ENCODE peak calls at places on chromosomes 4 and X, in five cellular contexts. Y is right atrium auricular region; I is psoas muscle; O is sigmoid colon; M is naive thymus-derived CD4-positive, alpha-beta T cell. K is an unnamed sample.
A peak's percentile ranks its signal among the peaks of the same experiment; 100 is the strongest.

GRCh38 chrX:85851418-85851817 is 195.9 kb downstream of the CHM start:
- DNase-seq in Y (no peak), I (no peak), O (no peak), M (no peak), K (peak; percentile 49)

GRCh38 chrX:115948018-115948923 is 222.3 kb upstream of the AGTR2 start:
- DNase-seq in Y (no peak), I (no peak), O (no peak), M (no peak), K (no peak)

GRCh38 chrX:13487731-13488505 is 81.5 kb upstream of the EGFL6 start:
- DNase-seq in Y (no peak), I (no peak), O (peak; percentile 64), M (peak; percentile 46), K (peak; percentile 68)

GRCh38 chr4:74555231-74555630 is 110.3 kb downstream of the AREG start:
- DNase-seq in Y (no peak), I (no peak), O (no peak), M (no peak), K (no peak)

GRCh38 chr4:17957689-17958088 is 63.9 kb downstream of the LCORL start:
- DNase-seq in Y (no peak), I (no peak), O (no peak), M (no peak), K (no peak)

GRCh38 chr4:10196191-10196590 is 79.6 kb upstream of the WDR1 start:
- DNase-seq in Y (no peak), I (no peak), O (no peak), M (no peak), K (no peak)

GRCh38 chr4:33961751-33962150 is 2282.6 kb downstream of the ARAP2 start:
- DNase-seq in Y (no peak), I (no peak), O (no peak), M (no peak), K (no peak)

GRCh38 chr4:185259719-185260118 is 50.3 kb downstream of the SNX25 start:
- DNase-seq in Y (no peak), I (no peak), O (no peak), M (no peak), K (no peak)

GRCh38 chr4:85866508-85866907 is 391.6 kb downstream of the ARHGAP24 start:
- DNase-seq in Y (no peak), I (no peak), O (no peak), M (no peak), K (no peak)

GRCh38 chr4:141020801-141021261 is 112.4 kb downstream of the RNF150 start:
- DNase-seq in Y (no peak), I (no peak), O (no peak), M (no peak), K (no peak)

GRCh38 chr4:59553063-59553738 is 1646.9 kb upstream of the ADGRL3 start:
- DNase-seq in Y (no peak), I (no peak), O (no peak), M (no peak), K (no peak)

GRCh38 chr4:155604718-155605601 is 61.7 kb upstream of the GUCY1A1 start:
- DNase-seq in Y (peak; percentile 78), I (no peak), O (peak; percentile 84), M (no peak), K (no peak)

GRCh38 chr4:32022071-32022470 is 1301.9 kb downstream of the PCDH7 start:
- DNase-seq in Y (no peak), I (no peak), O (no peak), M (no peak), K (no peak)

GRCh38 chr4:121989715-121990114 is 37.9 kb upstream of the TRPC3 start:
- DNase-seq in Y (no peak), I (no peak), O (no peak), M (no peak), K (no peak)

GRCh38 chrX:65601530-65602281 is 65.7 kb upstream of the MSN start:
- DNase-seq in Y (peak; percentile 94), I (peak; percentile 81), O (peak; percentile 89), M (peak; percentile 35), K (no peak)

GRCh38 chrX:133655262-133655913 is 240.1 kb upstream of the GPC4 start:
- DNase-seq in Y (no peak), I (no peak), O (no peak), M (no peak), K (no peak)

GRCh38 chr4:100811046-100811445 is 293.2 kb upstream of the EMCN start:
- DNase-seq in Y (no peak), I (no peak), O (no peak), M (no peak), K (no peak)

DNA sequence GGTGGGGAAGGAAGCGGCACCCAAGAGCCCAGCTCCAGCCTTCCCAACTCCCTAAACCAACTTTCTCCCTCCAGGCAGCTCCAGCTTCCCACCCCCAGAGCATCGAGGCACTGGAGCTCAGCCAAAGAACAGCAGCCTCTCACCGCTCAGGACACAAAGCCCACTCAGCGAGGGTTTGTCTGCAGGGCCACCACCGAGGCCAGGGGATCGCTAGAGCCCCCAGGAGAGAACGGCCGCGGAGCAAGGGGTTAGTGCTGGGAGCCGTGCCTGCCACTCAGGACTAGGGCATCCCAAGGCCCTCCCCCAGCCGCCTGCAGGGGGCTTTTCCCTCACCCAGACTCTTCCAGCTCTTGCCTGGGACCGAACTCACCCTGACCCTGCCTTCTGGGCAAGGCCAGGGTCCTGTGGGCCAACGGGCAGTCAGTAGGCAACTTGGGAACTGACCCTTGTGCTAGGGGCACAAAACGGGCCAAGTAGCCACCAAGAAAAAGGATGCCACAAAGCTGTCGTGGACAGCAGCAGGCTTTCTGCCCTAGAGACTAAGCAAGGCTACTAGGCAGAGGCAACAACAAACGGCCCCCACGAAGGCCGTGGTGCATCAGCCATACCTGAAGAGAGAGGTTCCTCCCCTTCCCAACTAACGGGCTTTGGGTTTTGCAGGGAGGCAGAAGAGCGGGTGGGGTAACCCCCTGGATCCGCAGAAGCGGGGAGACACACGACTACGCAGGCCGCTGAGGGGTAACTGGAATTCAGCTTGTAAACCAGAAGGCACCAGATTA is 2.3 kb downstream of the HCFC1 start:
- DNase-seq in Y (no peak), I (no peak), O (peak; percentile 70), M (no peak), K (no peak)
- H3K4me1 ChIP-seq in Y (peaks cover 68% of the 10 kb centered on the region), I (peaks cover 56% of the 10 kb centered on the region), O (peaks cover 49% of the 10 kb centered on the region), M (peaks cover 36% of the 10 kb centered on the region), K (peaks cover 3% of the 10 kb centered on the region)

GRCh38 chr4:5757954-5758353 is 47.0 kb downstream of the EVC start:
- DNase-seq in Y (peak; percentile 32), I (no peak), O (peak; percentile 13), M (no peak), K (no peak)
- H3K36me3 ChIP-seq in Y (peaks cover 55% of the 10 kb centered on the region), I (no peaks in the 10 kb centered on the region), O (peaks cover 42% of the 10 kb centered on the region), M (no peaks in the 10 kb centered on the region), K (no peaks in the 10 kb centered on the region)

DNA sequence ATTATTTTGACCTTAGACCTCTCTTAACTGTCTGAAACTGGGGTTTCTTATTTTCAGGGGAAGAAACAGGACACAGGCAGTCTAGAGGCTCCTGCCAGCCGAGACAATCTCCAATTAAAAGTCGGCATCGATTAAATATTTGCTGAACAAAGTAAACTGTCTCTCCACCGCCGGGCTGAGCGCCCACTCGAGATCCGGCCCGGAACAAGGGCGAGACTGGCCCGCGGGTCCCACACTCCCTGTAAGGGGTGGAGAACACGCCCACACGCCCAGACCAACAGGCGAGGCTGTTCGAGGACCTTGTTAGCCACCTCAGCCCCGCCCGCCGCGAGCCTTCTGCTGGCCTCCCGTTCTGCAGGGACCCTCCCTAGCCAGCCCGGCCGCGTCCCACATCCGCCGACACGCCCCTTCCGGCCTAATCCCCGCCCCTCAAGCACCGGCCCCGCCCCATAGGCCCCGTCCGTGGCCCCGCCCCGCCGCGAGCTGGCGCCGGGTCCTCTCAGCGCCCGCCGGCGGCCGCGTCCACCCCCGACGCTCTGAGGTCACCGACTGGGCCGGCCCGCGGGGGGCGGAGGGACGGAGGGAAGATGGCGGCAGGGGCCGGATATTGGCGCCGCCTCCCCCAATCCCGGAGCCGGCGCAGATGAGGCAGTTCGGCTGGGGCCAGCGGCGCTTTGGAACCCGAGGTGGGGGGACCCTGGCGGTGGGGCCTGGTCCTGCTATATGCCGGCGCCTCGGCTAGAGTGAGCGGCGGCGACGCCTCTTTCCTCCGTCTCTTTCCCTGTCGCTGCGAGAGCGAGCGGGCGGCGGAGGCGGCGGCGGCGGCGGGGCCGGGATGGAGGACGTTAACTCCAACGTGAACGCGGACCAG is at the start of gene SLAIN2:
- DNase-seq in Y (peak; percentile 98), I (peak; percentile 99), O (peak; percentile 99), M (peak; percentile 95), K (peak; percentile 99)
- H3K4me1 ChIP-seq in Y (peaks cover 39% of the 10 kb centered on the region), I (peaks cover 59% of the 10 kb centered on the region), O (peaks cover 48% of the 10 kb centered on the region), M (peaks cover 17% of the 10 kb centered on the region), K (peaks cover 34% of the 10 kb centered on the region)

GRCh38 chr4:8461086-8461485 is 20.5 kb downstream of the TRMT44 start:
- DNase-seq in Y (no peak), I (no peak), O (no peak), M (no peak), K (no peak)

GRCh38 chr4:8461616-8462015 is 21.0 kb downstream of the TRMT44 start:
- DNase-seq in Y (no peak), I (no peak), O (no peak), M (no peak), K (no peak)

GRCh38 chr4:8465615-8466611 is 25.3 kb downstream of the TRMT44 start:
- DNase-seq in Y (no peak), I (no peak), O (no peak), M (no peak), K (no peak)

GRCh38 chr4:8464376-8464775 is 23.8 kb downstream of the TRMT44 start:
- DNase-seq in Y (no peak), I (no peak), O (no peak), M (no peak), K (no peak)

GRCh38 chr4:8463811-8464210 is 23.2 kb downstream of the TRMT44 start:
- DNase-seq in Y (no peak), I (no peak), O (no peak), M (no peak), K (no peak)
- H3K36me3 ChIP-seq in Y (peaks cover 51% of the 10 kb centered on the region), I (no peaks in the 10 kb centered on the region), O (peaks cover 46% of the 10 kb centered on the region), M (peaks cover 82% of the 10 kb centered on the region), K (peaks cover 2% of the 10 kb centered on the region)

GRCh38 chr4:87144346-87144745 is 76.1 kb downstream of the KLHL8 start:
- DNase-seq in Y (no peak), I (no peak), O (no peak), M (no peak), K (no peak)
- H3K4me1 ChIP-seq in Y (no peaks in the 10 kb centered on the region), I (peaks cover 8% of the 10 kb centered on the region), O (no peaks in the 10 kb centered on the region), M (no peaks in the 10 kb centered on the region), K (no peaks in the 10 kb centered on the region)

K was measured in Caco-2.